ENCODE peak calls at places on chromosomes 11 and 22, in ten cellular contexts. Z is sciatic nerve; X is dorsolateral prefrontal cortex; F is NCI-H1092 treated with DMSO at 0.1 percent for 48 hours; L is adipocyte; T is stimulated activated CD8-positive, alpha-beta memory T cell treated with anti-CD3 and anti-CD28 coated beads, Interleukin-7, amount 100 ng/mL, for 1 hour; M is naive thymus-derived CD8-positive, alpha-beta T cell; A is upper lobe of right lung; H is EL; D is activated naive CD8-positive, alpha-beta T cell treated with anti-CD3 and anti-CD28 coated beads for 36 hours. Y is an unnamed sample.

GRCh38 chr22:47163481-47163875 is 401.0 kb downstream of the TBC1D22A start:
- DNase-seq in Z (peak; percentile 50), X (peak; percentile 25), F (no peak), L (no peak), T (no peak), M (no peak), A (peak; percentile 46), H (no peak), D (no peak), Y (no peak)

GRCh38 chr11:61626580-61627380 is 45.9 kb upstream of the SYT7 start:
- DNase-seq in Z (no peak), X (no peak), F (no peak), L (no peak), T (no peak), M (no peak), A (peak; percentile 87), H (no peak), D (no peak), Y (no peak)

GRCh38 chr11:3836903-3837302 is 3.9 kb downstream of the RHOG start:
- DNase-seq in Z (no peak), X (no peak), F (no peak), L (no peak), T (no peak), M (peak; percentile 55), A (no peak), H (no peak), D (peak; percentile 49), Y (no peak)

GRCh38 chr22:42368379-42369249 is 63.6 kb downstream of the NFAM1 start:
- DNase-seq in Z (peak; percentile 70), X (no peak), F (no peak), L (no peak), T (no peak), M (peak; percentile 37), A (no peak), H (no peak), D (peak; percentile 30), Y (no peak)

GRCh38 chr22:33024626-33025025 is 33.6 kb downstream of the SYN3 start:
- DNase-seq in Z (no peak), X (no peak), F (no peak), L (no peak), T (no peak), M (no peak), A (no peak), H (no peak), D (no peak), Y (no peak)

GRCh38 chr11:70158201-70158600 is 44.9 kb upstream of the FADD start:
- DNase-seq in Z (no peak), X (no peak), F (peak; percentile 14), L (peak; percentile 11), T (no peak), M (no peak), A (no peak), H (no peak), D (no peak), Y (no peak)

GRCh38 chr22:36608987-36609386 is 80.0 kb upstream of the EIF3D start:
- DNase-seq in Z (peak; percentile 13), X (no peak), F (no peak), L (no peak), T (no peak), M (no peak), A (no peak), H (no peak), D (no peak), Y (no peak)

GRCh38 chr11:86291466-86292262 is 10.4 kb upstream of the HIKESHI start:
- DNase-seq in Z (peak; percentile 66), X (peak; percentile 47), F (peak; percentile 32), L (peak; percentile 86), T (peak; percentile 32), M (peak; percentile 54), A (no peak), H (peak; percentile 59), D (peak; percentile 65), Y (no peak)

GRCh38 chr11:112163875-112164521 is at the start of gene IL18:
- DNase-seq in Z (peak; percentile 66), X (no peak), F (no peak), L (no peak), T (no peak), M (no peak), A (peak; percentile 85), H (no peak), D (no peak), Y (no peak)

GRCh38 chr11:117643606-117644300 is 153.3 kb downstream of the DSCAML1 start:
- DNase-seq in Z (no peak), X (no peak), F (no peak), L (no peak), T (no peak), M (no peak), A (peak; percentile 55), H (peak; percentile 4), D (no peak), Y (no peak)

GRCh38 chr11:61885784-61886580 is 5.4 kb downstream of the FADS3 start:
- DNase-seq in Z (no peak), X (no peak), F (no peak), L (no peak), T (no peak), M (no peak), A (no peak), H (no peak), D (no peak), Y (no peak)

GRCh38 chr11:100791873-100792272 is 104.8 kb downstream of the ARHGAP42 start:
- DNase-seq in Z (no peak), X (no peak), F (no peak), L (peak; percentile 61), T (no peak), M (no peak), A (no peak), H (peak; percentile 53), D (no peak), Y (no peak)

Y was measured in esophagus squamous epithelium.